ENCODE peak calls at places on chromosome 13, in nine cellular contexts. O is aorta; W is colonic mucosa; G is cardiac fibroblast; V is mucosa of descending colon; M is Caco-2; B is effector memory CD4-positive, alpha-beta T cell; N is thoracic aorta; F is osteoblast. Y is an unnamed sample.

GRCh38 chr13:44141213-44141724 is 232.4 kb upstream of the SERP2 start:
- DNase-seq in O (no peak), W (peak; percentile 40), G (peak; percentile 19), V (no peak), M (no peak), B (no peak), N (no peak), F (peak; percentile 62), Y (no peak)

GRCh38 chr13:52862358-52863206 is 14.1 kb upstream of the PCDH8 start:
- DNase-seq in O (no peak), W (peak; percentile 40), G (no peak), V (no peak), M (no peak), B (no peak), N (no peak), F (no peak), Y (peak; percentile 6)

GRCh38 chr13:80338781-80339577 is 1.9 kb downstream of the SPRY2 start:
- DNase-seq in O (peak; percentile 88), W (peak; percentile 62), G (peak; percentile 88), V (peak; percentile 79), M (peak; percentile 72), B (no peak), N (peak; percentile 63), F (peak; percentile 92), Y (no peak)

GRCh38 chr13:49679244-49679643 is 12.0 kb downstream of the EBPL start:
- DNase-seq in O (no peak), W (no peak), G (peak; percentile 44), V (no peak), M (no peak), B (no peak), N (no peak), F (no peak), Y (peak; percentile 35)

GRCh38 chr13:32669030-32669646 is 82.9 kb downstream of the PDS5B start:
- DNase-seq in O (no peak), W (no peak), G (peak; percentile 76), V (no peak), M (no peak), B (no peak), N (no peak), F (no peak), Y (peak; percentile 71)

GRCh38 chr13:26460652-26461051 is 96.8 kb upstream of the WASF3 start:
- DNase-seq in O (no peak), W (no peak), G (peak; percentile 34), V (no peak), M (no peak), B (no peak), N (no peak), F (no peak), Y (no peak)

GRCh38 chr13:76732367-76732766 is 153.8 kb downstream of the KCTD12 start:
- DNase-seq in O (no peak), W (no peak), G (no peak), V (no peak), M (no peak), B (no peak), N (no peak), F (peak; percentile 44), Y (no peak)

GRCh38 chr13:41231786-41232185 is 31.6 kb downstream of the MTRF1 start:
- DNase-seq in O (no peak), W (peak; percentile 79), G (peak; percentile 47), V (peak; percentile 81), M (no peak), B (no peak), N (no peak), F (no peak), Y (no peak)

GRCh38 chr13:49219647-49220034 is 497 bp upstream of the MLNR start:
- DNase-seq in O (no peak), W (no peak), G (no peak), V (no peak), M (no peak), B (no peak), N (no peak), F (peak; percentile 90), Y (no peak)

GRCh38 chr13:80084086-80084676 is 256.7 kb downstream of the SPRY2 start:
- DNase-seq in O (no peak), W (no peak), G (peak; percentile 95), V (no peak), M (no peak), B (no peak), N (no peak), F (no peak), Y (no peak)

GRCh38 chr13:105410602-105411001 is 1124.9 kb downstream of the EFNB2 start:
- DNase-seq in O (peak; percentile 63), W (peak; percentile 69), G (peak; percentile 48), V (no peak), M (peak; percentile 60), B (no peak), N (no peak), F (peak; percentile 47), Y (peak; percentile 23)

GRCh38 chr13:80924596-80924995 is 583.7 kb upstream of the SPRY2 start:
- DNase-seq in O (no peak), W (no peak), G (peak; percentile 81), V (no peak), M (no peak), B (no peak), N (no peak), F (no peak), Y (no peak)

GRCh38 chr13:23778879-23779278 is 110.3 kb downstream of the MIPEP start:
- DNase-seq in O (no peak), W (no peak), G (peak; percentile 72), V (no peak), M (no peak), B (no peak), N (no peak), F (no peak), Y (no peak)

GRCh38 chr13:35514166-35514565 is 37.7 kb upstream of the MAB21L1 start:
- DNase-seq in O (no peak), W (no peak), G (no peak), V (no peak), M (no peak), B (no peak), N (no peak), F (no peak), Y (no peak)

GRCh38 chr13:75566658-75567057 is 17.1 kb downstream of the UCHL3 start:
- DNase-seq in O (no peak), W (no peak), G (peak; percentile 71), V (no peak), M (no peak), B (no peak), N (no peak), F (no peak), Y (no peak)

GRCh38 chr13:51134763-51135365 is 23.8 kb upstream of the C13orf42 start:
- DNase-seq in O (no peak), W (no peak), G (no peak), V (no peak), M (no peak), B (no peak), N (no peak), F (no peak), Y (no peak)

GRCh38 chr13:20995245-20995829 is 66.0 kb downstream of the LATS2 start:
- DNase-seq in O (no peak), W (no peak), G (no peak), V (no peak), M (no peak), B (no peak), N (no peak), F (no peak), Y (no peak)

GRCh38 chr13:75771818-75772217 is 135.7 kb downstream of the LMO7 start:
- DNase-seq in O (no peak), W (no peak), G (peak; percentile 67), V (no peak), M (no peak), B (no peak), N (no peak), F (peak; percentile 27), Y (no peak)

GRCh38 chr13:74774252-74774651 is 640.0 kb upstream of the KLF12 start:
- DNase-seq in O (no peak), W (no peak), G (peak; percentile 50), V (no peak), M (no peak), B (no peak), N (no peak), F (no peak), Y (no peak)

GRCh38 chr13:99953138-99953755 is 18.3 kb downstream of the ZIC5 start:
- DNase-seq in O (no peak), W (no peak), G (no peak), V (no peak), M (no peak), B (no peak), N (no peak), F (no peak), Y (no peak)

GRCh38 chr13:41458187-41458938 is 1.0 kb downstream of the RGCC start:
- DNase-seq in O (peak; percentile 69), W (peak; percentile 32), G (no peak), V (peak; percentile 72), M (peak; percentile 57), B (no peak), N (no peak), F (peak; percentile 72), Y (no peak)

GRCh38 chr13:105907319-105908019 is 628.0 kb downstream of the EFNB2 start:
- DNase-seq in O (no peak), W (no peak), G (no peak), V (no peak), M (no peak), B (no peak), N (no peak), F (no peak), Y (no peak)

GRCh38 chr13:60268203-60268555 is 104.5 kb upstream of the DIAPH3 start:
- DNase-seq in O (no peak), W (no peak), G (no peak), V (no peak), M (peak; percentile 50), B (no peak), N (no peak), F (no peak), Y (no peak)
- H3K4me3 ChIP-seq in O (peak overlapping the region; percentile 44), W (peak overlapping the region; percentile 28), G (peak overlapping the region; percentile 25), V (no peak overlapping the region), M (peak overlapping the region; percentile 55), B (peak overlapping the region; percentile 49), N (peak overlapping the region; percentile 65), F (peak overlapping the region; percentile 72), Y (no peak overlapping the region)

GRCh38 chr13:28338202-28338601 is 156.7 kb downstream of the FLT1 start:
- DNase-seq in O (no peak), W (no peak), G (no peak), V (no peak), M (no peak), B (no peak), N (no peak), F (no peak), Y (no peak)
- H3K4me3 ChIP-seq in O (no peak overlapping the region), W (no peak overlapping the region), G (no peak overlapping the region), V (no peak overlapping the region), M (no peak overlapping the region), B (no peak overlapping the region), N (peak overlapping the region; percentile 18), F (peak overlapping the region; percentile 4), Y (no peak overlapping the region)

DNA sequence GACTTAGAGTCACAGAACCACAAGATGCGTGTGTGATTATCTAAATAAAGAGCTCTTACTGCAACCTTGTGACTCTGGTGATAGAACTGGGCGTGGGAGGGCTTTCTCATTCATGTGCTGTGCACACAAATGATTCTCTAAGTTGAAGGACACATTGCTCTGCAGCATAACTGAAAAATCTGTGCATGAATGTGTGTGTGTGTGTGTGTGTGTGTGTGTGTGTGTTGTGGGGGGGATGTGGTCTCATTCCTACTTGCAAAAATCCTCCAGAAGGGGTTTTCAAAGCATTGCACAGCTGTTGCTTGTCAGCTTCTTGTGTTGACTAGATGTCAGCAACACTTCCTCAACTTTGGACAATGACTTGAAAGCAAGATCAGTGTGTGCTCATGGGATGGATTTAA is 22.4 kb downstream of the LRCH1 start:
- DNase-seq in O (no peak), W (no peak), G (peak; percentile 70), V (no peak), M (no peak), B (no peak), N (no peak), F (no peak), Y (peak; percentile 52)
- H3K4me3 ChIP-seq in O (no peak overlapping the region), W (no peak overlapping the region), G (no peak overlapping the region), V (no peak overlapping the region), M (no peak overlapping the region), B (no peak overlapping the region), N (no peak overlapping the region), F (no peak overlapping the region), Y (no peak overlapping the region)

GRCh38 chr13:37806666-37807065 is 62.9 kb downstream of the TRPC4 start:
- DNase-seq in O (no peak), W (no peak), G (no peak), V (no peak), M (no peak), B (no peak), N (no peak), F (no peak), Y (no peak)
- H3K4me3 ChIP-seq in O (no peak overlapping the region), W (no peak overlapping the region), G (no peak overlapping the region), V (no peak overlapping the region), M (no peak overlapping the region), B (no peak overlapping the region), N (no peak overlapping the region), F (no peak overlapping the region), Y (no peak overlapping the region)